ENCODE peak calls at places on chromosomes 13 and 19, in five cellular contexts. M is uterus, K is GM12878, D is AG04450, Z is stomach. L is an unnamed sample.

GRCh38 chr13:37173214-37173613 is 67.8 kb upstream of the CSNK1A1L start:
- DNase-seq in Z (no peak), M (no peak), K (no peak), D (peak; percentile 69), L (no peak)

GRCh38 chr13:75494491-75494890 is 12.5 kb upstream of the TBC1D4 start:
- DNase-seq in Z (no peak), D (no peak), K (no peak), M (no peak), L (no peak)

GRCh38 chr19:19548915-19549537 is 11.0 kb downstream of the CILP2 start:
- DNase-seq in D (no peak), K (no peak), M (no peak), Z (no peak), L (no peak)

GRCh38 chr19:17346109-17346671 is 8.8 kb downstream of the GTPBP3 start:
- DNase-seq in D (no peak), K (peak; percentile 42), M (peak; percentile 82), Z (peak; percentile 82), L (peak; percentile 85)

GRCh38 chr13:97978661-97979450 is 25.4 kb downstream of the IPO5 start:
- DNase-seq in D (no peak), M (no peak), K (no peak), Z (no peak), L (no peak)

GRCh38 chr13:75186384-75186783 is 295.6 kb downstream of the TBC1D4 start:
- DNase-seq in K (no peak), Z (no peak), M (no peak), D (no peak), L (no peak)

GRCh38 chr19:39568604-39569003 is 28.6 kb upstream of the EID2 start:
- DNase-seq in K (no peak), Z (no peak), M (no peak), D (no peak), L (no peak)

GRCh38 chr13:35720690-35721554 is 244.4 kb upstream of the MAB21L1 start:
- DNase-seq in K (no peak), D (no peak), M (peak; percentile 64), Z (peak; percentile 49), L (peak; percentile 39)

GRCh38 chr19:7857727-7858701 is 16.2 kb downstream of the PRR36 start:
- DNase-seq in Z (no peak), K (no peak), M (no peak), D (no peak), L (peak; percentile 20)

GRCh38 chr19:19217110-19217509 is 5.4 kb downstream of the NCAN start:
- DNase-seq in M (no peak), D (no peak), K (no peak), Z (no peak), L (no peak)

GRCh38 chr13:44842158-44842557 is 147.1 kb downstream of the NUFIP1 start:
- DNase-seq in Z (no peak), K (no peak), M (no peak), D (no peak), L (no peak)
- H3K27ac ChIP-seq in Z (peak overlapping the region; percentile 17), K (no peak overlapping the region), M (peak overlapping the region; percentile 13), D (no peak overlapping the region), L (no peak overlapping the region)

GRCh38 chr19:36750066-36750691 is 22.4 kb downstream of the ZNF850 start:
- DNase-seq in K (no peak), D (no peak), Z (no peak), M (no peak), L (no peak)
- H3K4me3 ChIP-seq in K (peak overlapping the region; percentile 20), D (no peak overlapping the region), Z (no peak overlapping the region), M (no peak overlapping the region), L (no peak overlapping the region)

GRCh38 chr13:39306639-39307589 is 268.7 kb downstream of the NHLRC3 start:
- DNase-seq in M (no peak), K (peak; percentile 73), D (no peak), Z (no peak), L (no peak)
- TF ChIP-seq CTCF in M (no peak), K (no peak), D (no peak), Z (no peak), L (no peak)

GRCh38 chr13:24075137-24075975 is 85.2 kb upstream of the SPATA13 start:
- DNase-seq in M (no peak), Z (no peak), D (no peak), K (no peak), L (no peak)

GRCh38 chr13:24074687-24075086 is 85.8 kb upstream of the SPATA13 start:
- DNase-seq in M (no peak), D (no peak), Z (peak; percentile 73), K (no peak), L (no peak)

GRCh38 chr13:24071423-24072075 is 89.0 kb upstream of the SPATA13 start:
- DNase-seq in Z (no peak), K (no peak), M (no peak), D (no peak), L (no peak)

GRCh38 chr13:24076124-24076523 is 84.4 kb upstream of the SPATA13 start:
- DNase-seq in Z (peak; percentile 63), M (no peak), K (no peak), D (no peak), L (no peak)

DNA sequence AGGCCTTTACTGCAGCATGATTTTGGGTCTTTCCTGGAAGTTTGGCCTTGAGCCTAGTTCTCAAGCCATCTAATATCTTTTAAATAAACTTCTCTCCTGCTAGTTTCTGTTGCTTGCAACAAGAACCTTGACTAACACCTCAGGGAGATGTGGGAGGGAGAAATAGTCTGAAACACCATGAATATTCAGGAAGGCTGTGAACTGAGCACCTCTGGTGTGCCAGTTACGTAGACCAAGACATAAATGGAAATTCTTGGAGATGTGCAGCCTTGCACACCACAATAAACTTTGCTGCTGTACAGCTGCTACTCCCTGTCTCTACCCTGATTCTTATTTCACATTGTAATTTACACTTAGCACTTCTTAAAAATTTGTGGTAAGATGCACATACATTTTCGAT is 86.9 kb upstream of the SPATA13 start:
- DNase-seq in D (no peak), Z (no peak), K (no peak), M (no peak), L (no peak)
- H3K27ac ChIP-seq in D (no peak overlapping the region), Z (no peak overlapping the region), K (no peak overlapping the region), M (no peak overlapping the region), L (no peak overlapping the region)

DNA sequence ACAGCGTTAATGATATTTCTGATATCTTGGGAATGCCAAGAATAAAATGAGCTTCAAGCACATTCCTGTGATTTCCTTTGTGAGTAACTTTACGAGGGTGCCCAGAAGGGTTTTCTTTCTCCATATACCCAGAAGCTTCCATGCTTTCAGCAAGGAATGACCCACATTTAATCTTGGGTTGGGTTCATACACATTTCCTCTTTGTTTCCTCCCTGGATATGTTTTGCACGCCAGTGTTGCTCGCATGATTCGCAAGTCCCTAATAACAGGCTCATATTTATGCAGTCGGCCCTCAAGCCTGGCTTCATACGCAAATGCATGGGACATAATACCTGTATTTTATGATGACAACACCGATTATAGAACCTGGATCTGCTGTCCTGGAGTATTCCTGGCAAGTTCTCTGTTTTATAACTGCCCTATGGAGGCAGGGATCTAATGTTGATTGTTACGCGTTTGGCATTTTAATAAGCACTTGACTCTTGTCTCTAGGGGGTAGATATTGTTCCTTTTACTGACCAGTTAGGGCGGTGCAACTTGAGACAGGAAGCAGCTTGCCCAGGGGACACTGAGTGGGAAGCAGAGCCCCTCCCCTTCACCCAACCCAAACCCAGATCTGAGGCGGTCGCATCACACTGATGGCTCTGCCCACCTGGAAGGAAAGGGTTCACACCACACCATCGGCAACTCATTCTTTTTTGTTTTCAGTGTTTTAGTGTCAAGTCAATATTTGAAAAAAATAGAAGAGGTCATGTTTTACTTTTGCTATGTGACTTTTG is 220.4 kb upstream of the SOX1 start:
- DNase-seq in K (no peak), D (no peak), Z (no peak), M (no peak), L (no peak)
- H3K4me3 ChIP-seq in K (no peak overlapping the region), D (no peak overlapping the region), Z (no peak overlapping the region), M (no peak overlapping the region), L (no peak overlapping the region)

GRCh38 chr13:29423050-29423449 is 172.4 kb downstream of the SLC7A1 start:
- DNase-seq in M (no peak), K (no peak), D (no peak), Z (no peak), L (no peak)

GRCh38 chr13:29422015-29422414 is 173.5 kb downstream of the SLC7A1 start:
- DNase-seq in K (no peak), Z (no peak), D (no peak), M (no peak), L (no peak)

GRCh38 chr13:29418026-29418425 is 177.5 kb downstream of the SLC7A1 start:
- DNase-seq in Z (no peak), D (no peak), K (no peak), M (no peak), L (no peak)
- TF ChIP-seq CTCF in Z (no peak), D (no peak), K (no peak), M (no peak), L (no peak)

DNA sequence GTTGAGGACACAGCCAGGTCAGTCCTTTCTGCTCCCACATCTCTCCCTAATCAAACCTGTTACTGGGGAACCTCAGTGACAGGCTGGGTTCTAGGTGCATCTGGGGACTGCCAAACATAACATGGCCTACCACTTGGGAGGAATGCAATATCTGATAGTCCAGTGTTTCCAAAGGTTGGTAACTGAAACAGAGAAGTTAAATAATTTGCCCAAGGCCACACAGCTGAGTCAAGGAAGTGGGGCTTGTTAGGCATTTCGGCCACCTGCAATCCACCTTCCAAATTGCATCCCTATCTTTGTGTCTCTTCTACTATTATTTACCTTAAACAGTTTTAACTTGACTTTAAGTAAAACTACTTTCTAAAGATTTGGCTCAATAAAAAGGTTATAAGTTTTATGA is 731.3 kb downstream of the UQCRFS1 start:
- DNase-seq in M (no peak), Z (no peak), D (no peak), K (no peak), L (no peak)
- H3K27ac ChIP-seq in M (no peak overlapping the region), Z (no peak overlapping the region), D (no peak overlapping the region), K (no peak overlapping the region), L (peak overlapping the region; percentile 79)

DNA sequence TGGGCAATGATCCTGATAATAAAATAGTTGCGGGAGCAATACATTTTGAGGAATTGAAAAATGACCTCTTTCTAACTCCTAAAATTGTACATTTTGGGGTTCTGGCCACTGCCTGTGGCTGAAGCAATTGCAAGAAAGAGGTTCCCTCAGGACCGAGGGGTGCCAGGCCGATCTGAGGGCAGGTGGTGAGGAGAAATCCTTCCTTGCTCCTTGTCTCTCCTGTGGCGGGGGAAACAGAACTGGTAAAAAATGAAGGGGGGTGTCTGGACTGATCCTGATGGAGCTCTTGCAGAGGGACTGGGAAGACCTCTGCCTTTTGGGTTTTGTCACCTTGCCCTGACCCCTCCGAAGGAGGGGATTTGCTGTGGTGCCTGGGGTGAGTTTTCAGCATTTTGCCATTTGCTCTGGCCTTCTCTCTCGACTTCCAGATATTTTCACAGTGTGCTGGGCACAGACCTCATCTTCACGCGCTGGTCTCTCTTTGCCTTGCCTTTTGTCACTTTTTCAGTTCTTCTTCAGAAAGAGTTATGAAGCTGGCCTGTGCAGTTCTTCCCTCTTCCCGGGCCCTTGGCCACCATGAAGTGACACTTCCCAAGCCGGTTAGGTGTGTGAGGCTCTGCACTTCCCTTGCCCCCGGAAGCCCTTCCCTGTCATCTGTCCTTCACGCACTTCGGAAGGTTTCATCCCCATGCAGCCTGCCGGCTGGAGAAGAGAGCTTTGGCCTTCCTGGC is 22.2 kb downstream of the NFIX start:
- DNase-seq in Z (no peak), D (no peak), M (no peak), K (no peak), L (no peak)
- H3K4me3 ChIP-seq in Z (peak overlapping the region; percentile 33), D (peak overlapping the region; percentile 7), M (peak overlapping the region; percentile 0), K (no peak overlapping the region), L (peak overlapping the region; percentile 57)

DNA sequence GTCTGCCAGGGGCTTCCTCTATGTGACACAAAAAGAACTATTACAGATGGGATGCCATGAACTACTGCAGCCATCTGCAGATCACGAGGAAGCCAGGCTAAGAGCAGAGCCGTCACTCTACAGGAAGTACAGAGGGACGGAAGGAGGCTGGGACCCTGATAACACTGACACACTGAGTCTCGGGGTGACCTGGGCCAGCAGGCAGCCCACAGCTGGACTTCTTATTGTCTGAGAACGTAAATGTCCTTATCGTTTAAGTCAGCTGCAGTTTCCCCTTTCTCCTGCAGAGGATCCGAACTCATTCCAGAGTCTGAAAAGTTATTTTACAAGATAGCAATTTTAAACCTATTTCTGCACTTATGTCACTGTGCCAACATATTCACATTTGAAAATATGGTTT is 20.7 kb downstream of the PARP4 start:
- DNase-seq in M (no peak), Z (no peak), K (no peak), D (no peak), L (no peak)
- TF ChIP-seq CTCF in M (no peak), Z (no peak), K (no peak), D (peak; percentile 21), L (no peak)